ENCODE peak calls at places on chromosomes 4 and X, in five cellular contexts. One of them, this sample, is unnamed.

GRCh38 chrX:136718091-136718490 is 62.6 kb downstream of the ARHGEF6 start:
- DNase-seq in fibroblast of gingiva: no peak
- DNase-seq in cerebellar cortex: no peak
- DNase-seq in choroid plexus epithelial cell: no peak
- DNase-seq in OCI-LY7: no peak
- DNase-seq in this sample: no peak

GRCh38 chr4:148542922-148543623 is 100.9 kb upstream of the NR3C2 start:
- DNase-seq in fibroblast of gingiva: no peak
- DNase-seq in cerebellar cortex: no peak
- DNase-seq in choroid plexus epithelial cell: no peak
- DNase-seq in OCI-LY7: no peak
- DNase-seq in this sample: no peak

GRCh38 chrX:32483534-32484136 is 727.7 kb downstream of the DMD start:
- DNase-seq in fibroblast of gingiva: no peak
- DNase-seq in cerebellar cortex: no peak
- DNase-seq in choroid plexus epithelial cell: peak; percentile 6
- DNase-seq in OCI-LY7: peak; percentile 48
- DNase-seq in this sample: no peak

GRCh38 chr4:37981425-37981824 is 21.2 kb downstream of the PTTG2 start:
- DNase-seq in fibroblast of gingiva: no peak
- DNase-seq in cerebellar cortex: no peak
- DNase-seq in choroid plexus epithelial cell: no peak
- DNase-seq in OCI-LY7: no peak
- DNase-seq in this sample: no peak

GRCh38 chr4:94032754-94033153 is 174.9 kb upstream of the SMARCAD1 start:
- DNase-seq in fibroblast of gingiva: no peak
- DNase-seq in cerebellar cortex: no peak
- DNase-seq in choroid plexus epithelial cell: peak; percentile 14
- DNase-seq in OCI-LY7: no peak
- DNase-seq in this sample: no peak

GRCh38 chr4:102311912-102312311 is 33.4 kb downstream of the SLC39A8 start:
- DNase-seq in fibroblast of gingiva: no peak
- DNase-seq in cerebellar cortex: no peak
- DNase-seq in choroid plexus epithelial cell: no peak
- DNase-seq in OCI-LY7: no peak
- DNase-seq in this sample: no peak

GRCh38 chr4:158758142-158758541 is 10.7 kb upstream of the FNIP2 start:
- DNase-seq in fibroblast of gingiva: no peak
- DNase-seq in cerebellar cortex: no peak
- DNase-seq in choroid plexus epithelial cell: peak; percentile 43
- DNase-seq in OCI-LY7: no peak
- DNase-seq in this sample: no peak

GRCh38 chrX:108312938-108313337 is 125.3 kb downstream of the COL4A6 start:
- DNase-seq in fibroblast of gingiva: peak; percentile 78
- DNase-seq in cerebellar cortex: peak; percentile 14
- DNase-seq in choroid plexus epithelial cell: peak; percentile 63
- DNase-seq in OCI-LY7: no peak
- DNase-seq in this sample: peak; percentile 26

GRCh38 chr4:17523626-17524025 is 8.7 kb downstream of the CLRN2 start:
- DNase-seq in fibroblast of gingiva: no peak
- DNase-seq in cerebellar cortex: no peak
- DNase-seq in choroid plexus epithelial cell: no peak
- DNase-seq in OCI-LY7: no peak
- DNase-seq in this sample: no peak

GRCh38 chrX:254630-255215 is 26.5 kb upstream of the PLCXD1 start:
- DNase-seq in fibroblast of gingiva: no peak
- DNase-seq in cerebellar cortex: no peak
- DNase-seq in choroid plexus epithelial cell: no peak
- DNase-seq in OCI-LY7: no peak
- DNase-seq in this sample: no peak

GRCh38 chrX:11190745-11191510 is 79.8 kb downstream of the HCCS start:
- DNase-seq in fibroblast of gingiva: no peak
- DNase-seq in cerebellar cortex: no peak
- DNase-seq in choroid plexus epithelial cell: no peak
- DNase-seq in OCI-LY7: no peak
- DNase-seq in this sample: no peak

GRCh38 chr4:150569384-150569987 is 12.5 kb upstream of the MAB21L2 start:
- DNase-seq in fibroblast of gingiva: peak; percentile 78
- DNase-seq in cerebellar cortex: no peak
- DNase-seq in choroid plexus epithelial cell: peak; percentile 83
- DNase-seq in OCI-LY7: no peak
- DNase-seq in this sample: no peak

GRCh38 chrX:20857746-20858145 is 516.5 kb upstream of the CNKSR2 start:
- DNase-seq in fibroblast of gingiva: no peak
- DNase-seq in cerebellar cortex: no peak
- DNase-seq in choroid plexus epithelial cell: peak; percentile 2
- DNase-seq in OCI-LY7: no peak
- DNase-seq in this sample: no peak

GRCh38 chr4:159060161-159060560 is 42.7 kb upstream of the RAPGEF2 start:
- DNase-seq in fibroblast of gingiva: no peak
- DNase-seq in cerebellar cortex: no peak
- DNase-seq in choroid plexus epithelial cell: no peak
- DNase-seq in OCI-LY7: no peak
- DNase-seq in this sample: no peak

This sample was measured in G401.